ENCODE peak calls at places on chromosomes 7 and 10, in five cellular contexts. K is IMR-90, H is HepG2, B is GM12878, C is K562. M is an unnamed sample.

GRCh38 chr7:46791180-46791579 is 790.7 kb downstream of the TNS3 start:
- DNase-seq in B (no peak), K (no peak), C (no peak), H (no peak), M (no peak)

GRCh38 chr7:149495785-149496641 is 1.6 kb downstream of the ZNF746 start:
- DNase-seq in C (no peak), K (peak), B (no peak), H (peak), M (peak)

GRCh38 chr7:116999316-116999715 is 46.0 kb downstream of the ST7 start:
- DNase-seq in K (peak), H (no peak), C (no peak), B (no peak), M (no peak)

GRCh38 chr7:128407751-128408708 is 1.8 kb downstream of the IMPDH1 start:
- DNase-seq in B (no peak), H (no peak), K (no peak), C (no peak), M (peak)

GRCh38 chr10:78038791-78039547 is 5.3 kb downstream of the RPS24 start:
- DNase-seq in K (no peak), H (no peak), B (no peak), C (no peak), M (no peak)

GRCh38 chr10:4982764-4983226 is 19.6 kb downstream of the AKR1C1 start:
- DNase-seq in K (peak), C (no peak), H (peak), B (no peak), M (no peak)

GRCh38 chr10:99711129-99711719 is 20.7 kb downstream of the COX15 start:
- DNase-seq in C (peak), B (peak), H (peak), K (peak), M (peak)

GRCh38 chr7:42880392-42880791 is 31.5 kb downstream of the C7orf25 start:
- DNase-seq in C (no peak), H (no peak), K (no peak), B (no peak), M (no peak)

GRCh38 chr7:20508109-20508508 is 107.4 kb upstream of the ABCB5 start:
- DNase-seq in C (no peak), B (no peak), K (no peak), H (no peak), M (no peak)

GRCh38 chr7:45583296-45583695 is 9.1 kb downstream of the ADCY1 start:
- DNase-seq in B (no peak), C (no peak), H (no peak), K (no peak), M (no peak)
- TF ChIP-seq MXI1 in B (no peak), C (no peak), H (no peak), K (no peak), M (no peak)

DNA sequence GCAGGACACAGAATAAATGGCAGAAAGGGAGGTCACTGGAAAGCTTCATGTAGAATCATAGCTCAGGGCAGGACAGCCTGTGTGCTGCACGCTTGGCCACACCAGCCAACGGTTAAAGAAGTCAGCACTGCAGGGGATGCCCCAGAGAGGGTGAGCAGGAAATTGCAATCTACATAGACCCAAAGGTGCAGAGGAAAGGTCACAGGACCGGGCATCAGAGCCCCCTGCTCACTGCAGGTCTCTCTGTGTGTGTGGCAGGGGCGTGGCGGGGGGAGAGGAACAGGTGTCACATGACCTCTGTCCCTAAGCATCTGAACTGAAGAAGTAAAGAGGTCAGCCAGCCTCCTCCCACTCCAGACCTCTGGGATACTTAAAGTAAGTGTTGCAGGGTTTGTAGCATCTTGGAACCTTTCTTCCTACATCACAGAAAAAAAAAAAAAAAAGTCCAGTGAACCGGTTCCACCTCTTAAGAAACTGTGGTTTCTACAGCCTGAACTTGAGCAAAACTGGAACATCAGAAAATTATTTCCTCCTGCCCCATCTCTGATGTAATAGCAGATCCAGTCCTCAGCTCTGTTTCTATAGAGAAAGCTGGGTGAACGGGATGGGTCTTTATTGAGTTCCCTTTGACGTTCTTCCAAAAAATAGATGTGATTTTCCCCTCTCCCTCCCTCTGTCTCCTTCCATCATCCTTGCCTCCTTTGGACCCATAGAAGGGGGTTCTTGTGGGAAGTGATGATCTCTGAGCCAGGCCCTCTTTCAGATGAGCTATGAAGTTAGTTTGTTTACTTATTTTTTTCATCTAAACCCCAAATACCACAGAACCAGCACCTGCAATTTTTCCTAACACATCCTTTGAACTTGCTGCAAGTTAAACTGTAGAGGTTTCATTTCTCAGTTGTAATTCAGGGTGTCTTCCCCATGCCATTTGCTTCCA is 64.1 kb downstream of the RGS10 start:
- DNase-seq in H (no peak), K (no peak), B (peak), C (no peak), M (no peak)
- TF ChIP-seq MXI1 in H (no peak), K (no peak), B (no peak), C (no peak), M (no peak)

GRCh38 chr7:112386619-112387018 is 63.6 kb upstream of the IFRD1 start:
- DNase-seq in H (no peak), B (no peak), C (no peak), K (no peak), M (no peak)
- TF ChIP-seq MXI1 in H (no peak), B (no peak), C (no peak), K (no peak), M (no peak)

DNA sequence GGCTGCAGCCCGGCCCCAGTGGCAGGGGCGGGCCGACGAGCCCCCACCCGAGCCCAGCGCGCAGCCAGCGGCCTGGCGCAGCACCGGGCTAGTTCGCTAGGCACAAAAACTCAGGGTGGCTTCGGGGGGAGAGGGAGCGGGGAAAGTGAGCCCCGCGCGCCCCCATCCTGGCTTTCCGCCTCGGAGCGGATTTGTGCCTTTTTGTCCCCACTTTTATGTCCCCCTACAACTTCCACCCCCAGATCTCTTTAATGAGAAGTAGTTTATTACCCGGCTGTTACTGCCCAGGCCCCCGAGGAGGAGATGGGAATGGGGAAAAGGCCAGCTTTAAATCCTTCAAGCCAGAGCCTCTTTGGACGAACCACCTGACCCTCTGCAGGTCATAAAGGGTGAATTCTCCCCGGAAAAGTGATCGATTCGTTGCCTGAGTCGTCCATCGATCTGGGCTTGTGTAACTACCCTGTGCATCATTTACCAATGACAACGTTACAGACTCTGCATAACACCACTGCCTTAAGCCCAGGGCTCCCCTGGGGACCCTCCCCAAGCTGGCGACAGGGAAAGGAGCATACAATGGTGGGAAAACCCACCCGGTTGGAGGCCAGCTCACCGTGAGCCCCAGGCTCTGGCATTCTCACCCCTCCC is 598 bp upstream of the SH3PXD2A start:
- DNase-seq in H (peak), B (no peak), C (no peak), K (no peak), M (no peak)
- TF ChIP-seq MXI1 in H (no peak), B (no peak), C (no peak), K (no peak), M (no peak)

GRCh38 chr10:118482393-118483331 is 112.8 kb downstream of the PRLHR start:
- DNase-seq in H (no peak), C (peak), B (no peak), K (no peak), M (no peak)

GRCh38 chr10:118481871-118482270 is 113.6 kb downstream of the PRLHR start:
- DNase-seq in B (no peak), H (no peak), C (peak), K (no peak), M (no peak)

GRCh38 chr10:118485641-118486040 is 109.8 kb downstream of the PRLHR start:
- DNase-seq in B (no peak), H (no peak), C (no peak), K (no peak), M (no peak)

GRCh38 chr10:118484152-118484871 is 111.1 kb downstream of the PRLHR start:
- DNase-seq in H (no peak), C (no peak), K (no peak), B (no peak), M (no peak)

DNA sequence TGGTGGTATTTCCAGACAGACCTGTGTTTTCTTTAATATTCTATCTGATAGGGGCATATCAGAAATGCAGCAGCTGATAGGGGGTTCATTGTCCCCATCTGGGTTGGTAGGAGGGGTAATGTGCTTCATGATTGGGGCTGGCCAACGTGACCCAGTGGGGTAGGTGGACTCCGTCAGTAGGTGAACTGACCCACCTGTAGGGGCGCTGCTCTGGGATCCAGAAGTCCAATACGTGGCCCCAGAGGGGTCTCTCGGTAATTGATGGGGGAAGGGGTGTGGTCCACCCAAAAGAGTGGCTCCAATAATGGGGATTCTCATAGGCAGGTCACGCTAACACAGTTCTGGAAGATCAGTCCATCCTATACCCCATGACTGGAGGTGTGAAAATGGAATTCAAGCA is 112.0 kb downstream of the PRLHR start:
- DNase-seq in B (no peak), K (no peak), H (no peak), C (peak), M (no peak)
- TF ChIP-seq MXI1 in B (no peak), K (no peak), H (no peak), C (no peak), M (no peak)

GRCh38 chr7:40043164-40043563 is 91.3 kb downstream of the MPLKIP start:
- DNase-seq in H (no peak), B (no peak), C (no peak), K (no peak), M (no peak)

DNA sequence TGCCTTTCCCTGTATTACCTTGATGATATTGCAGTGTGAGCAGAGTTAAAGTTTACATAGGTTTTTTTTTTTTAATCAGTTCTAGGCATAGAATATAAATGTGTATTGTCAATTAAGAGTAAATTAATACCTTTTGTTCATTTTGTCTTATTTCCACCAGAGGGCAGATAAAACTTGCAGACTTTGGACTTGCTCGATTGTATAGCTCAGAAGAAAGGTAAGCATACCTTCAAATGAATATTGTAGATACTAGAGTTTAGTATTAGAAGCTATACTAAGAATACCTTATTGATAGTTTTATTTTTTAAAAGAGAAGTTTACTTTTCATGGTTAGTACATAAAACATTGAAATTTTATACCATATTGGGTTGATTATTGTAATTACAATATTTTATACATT is 86.8 kb downstream of the MPLKIP start:
- DNase-seq in C (no peak), H (peak), K (no peak), B (no peak), M (no peak)
- TF ChIP-seq MXI1 in C (no peak), H (no peak), K (no peak), B (no peak), M (no peak)